ENCODE peak calls at places on chromosomes 4 and X, in eight cellular contexts. One of them, this sample, is unnamed.

GRCh38 chr4:163271555-163272127 is 60.8 kb downstream of the NPY1R start:
- DNase-seq in neural progenitor cell: no peak
- DNase-seq in heart right ventricle: no peak
- DNase-seq in skeletal muscle cell: no peak
- DNase-seq in tibial nerve: no peak
- DNase-seq in spleen: no peak
- DNase-seq in cardiac fibroblast: no peak
- DNase-seq in choroid plexus epithelial cell: no peak
- DNase-seq in this sample: no peak

GRCh38 chr4:146329042-146329716 is 114.8 kb downstream of the REELD1 start:
- DNase-seq in choroid plexus epithelial cell: peak; percentile 84
- DNase-seq in cardiac fibroblast: peak; percentile 90
- DNase-seq in tibial nerve: no peak
- DNase-seq in neural progenitor cell: no peak
- DNase-seq in spleen: no peak
- DNase-seq in heart right ventricle: no peak
- DNase-seq in skeletal muscle cell: peak; percentile 41
- DNase-seq in this sample: peak; percentile 71

GRCh38 chr4:141074098-141074878 is 59.0 kb downstream of the RNF150 start:
- DNase-seq in neural progenitor cell: no peak
- DNase-seq in spleen: no peak
- DNase-seq in heart right ventricle: no peak
- DNase-seq in tibial nerve: no peak
- DNase-seq in skeletal muscle cell: no peak
- DNase-seq in cardiac fibroblast: no peak
- DNase-seq in choroid plexus epithelial cell: peak; percentile 15
- DNase-seq in this sample: no peak

GRCh38 chr4:41369680-41370079 is 113.0 kb downstream of the UCHL1 start:
- DNase-seq in choroid plexus epithelial cell: no peak
- DNase-seq in heart right ventricle: peak; percentile 63
- DNase-seq in spleen: no peak
- DNase-seq in cardiac fibroblast: no peak
- DNase-seq in skeletal muscle cell: no peak
- DNase-seq in tibial nerve: no peak
- DNase-seq in neural progenitor cell: no peak
- DNase-seq in this sample: peak; percentile 9

GRCh38 chr4:119962631-119963030 is 104.0 kb downstream of the MAD2L1 start:
- DNase-seq in cardiac fibroblast: no peak
- DNase-seq in tibial nerve: no peak
- DNase-seq in choroid plexus epithelial cell: no peak
- DNase-seq in heart right ventricle: no peak
- DNase-seq in skeletal muscle cell: no peak
- DNase-seq in spleen: no peak
- DNase-seq in neural progenitor cell: no peak
- DNase-seq in this sample: no peak

GRCh38 chrX:139559383-139560042 is 29.0 kb downstream of the F9 start:
- DNase-seq in neural progenitor cell: peak; percentile 75
- DNase-seq in cardiac fibroblast: peak; percentile 61
- DNase-seq in heart right ventricle: peak; percentile 21
- DNase-seq in choroid plexus epithelial cell: peak; percentile 35
- DNase-seq in tibial nerve: peak; percentile 72
- DNase-seq in spleen: no peak
- DNase-seq in skeletal muscle cell: peak; percentile 7
- DNase-seq in this sample: peak; percentile 68

GRCh38 chrX:111837226-111837625 is 38.8 kb upstream of the TRPC5OS start:
- DNase-seq in tibial nerve: no peak
- DNase-seq in neural progenitor cell: no peak
- DNase-seq in skeletal muscle cell: no peak
- DNase-seq in heart right ventricle: no peak
- DNase-seq in cardiac fibroblast: no peak
- DNase-seq in choroid plexus epithelial cell: no peak
- DNase-seq in spleen: no peak
- DNase-seq in this sample: no peak

GRCh38 chr4:108080752-108081151 is 88.0 kb downstream of the LEF1 start:
- DNase-seq in choroid plexus epithelial cell: no peak
- DNase-seq in cardiac fibroblast: no peak
- DNase-seq in tibial nerve: no peak
- DNase-seq in neural progenitor cell: no peak
- DNase-seq in skeletal muscle cell: no peak
- DNase-seq in heart right ventricle: no peak
- DNase-seq in spleen: no peak
- DNase-seq in this sample: no peak

GRCh38 chrX:46317158-46317557 is 228.1 kb downstream of the ZNF674 start:
- DNase-seq in cardiac fibroblast: no peak
- DNase-seq in spleen: no peak
- DNase-seq in tibial nerve: no peak
- DNase-seq in skeletal muscle cell: no peak
- DNase-seq in choroid plexus epithelial cell: no peak
- DNase-seq in heart right ventricle: no peak
- DNase-seq in neural progenitor cell: no peak
- DNase-seq in this sample: peak; percentile 58

GRCh38 chr4:95045429-95045828 is 287.7 kb downstream of the BMPR1B start:
- DNase-seq in heart right ventricle: no peak
- DNase-seq in skeletal muscle cell: no peak
- DNase-seq in tibial nerve: no peak
- DNase-seq in spleen: no peak
- DNase-seq in cardiac fibroblast: no peak
- DNase-seq in choroid plexus epithelial cell: peak; percentile 51
- DNase-seq in neural progenitor cell: no peak
- DNase-seq in this sample: peak; percentile 9
- H3K4me3 ChIP-seq in heart right ventricle: no peak overlapping the region
- H3K4me3 ChIP-seq in skeletal muscle cell: no peak overlapping the region
- H3K4me3 ChIP-seq in tibial nerve: no peak overlapping the region
- H3K4me3 ChIP-seq in spleen: no peak overlapping the region
- H3K4me3 ChIP-seq in cardiac fibroblast: no peak overlapping the region
- H3K4me3 ChIP-seq in choroid plexus epithelial cell: no peak overlapping the region
- H3K4me3 ChIP-seq in neural progenitor cell: no peak overlapping the region
- H3K4me3 ChIP-seq in this sample: no peak overlapping the region

DNA sequence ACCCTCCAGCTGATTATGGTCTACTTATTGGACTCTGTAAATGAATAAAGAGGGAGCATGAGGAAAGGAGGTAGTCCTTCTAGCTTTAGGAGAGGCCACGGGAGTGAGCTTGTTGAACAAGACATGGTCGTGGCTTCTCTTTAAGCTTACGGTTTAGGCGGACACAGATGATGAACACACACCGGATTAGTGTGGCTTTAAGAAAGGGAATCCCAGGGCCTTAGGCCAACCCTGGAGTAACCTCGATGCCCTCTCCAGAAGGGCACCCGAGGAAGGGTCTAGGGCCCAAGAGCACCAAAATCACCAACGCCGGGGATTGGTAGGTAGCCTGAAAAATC is 39.4 kb downstream of the ERVMER34-1 start:
- DNase-seq in neural progenitor cell: no peak
- DNase-seq in cardiac fibroblast: no peak
- DNase-seq in spleen: no peak
- DNase-seq in tibial nerve: no peak
- DNase-seq in skeletal muscle cell: no peak
- DNase-seq in heart right ventricle: no peak
- DNase-seq in choroid plexus epithelial cell: no peak
- DNase-seq in this sample: no peak
- H3K4me3 ChIP-seq in neural progenitor cell: peak overlapping the region; percentile 26
- H3K4me3 ChIP-seq in cardiac fibroblast: peak overlapping the region; percentile 27
- H3K4me3 ChIP-seq in spleen: no peak overlapping the region
- H3K4me3 ChIP-seq in tibial nerve: peak overlapping the region; percentile 82
- H3K4me3 ChIP-seq in skeletal muscle cell: peak overlapping the region; percentile 39
- H3K4me3 ChIP-seq in heart right ventricle: peak overlapping the region; percentile 88
- H3K4me3 ChIP-seq in choroid plexus epithelial cell: peak overlapping the region; percentile 46
- H3K4me3 ChIP-seq in this sample: peak overlapping the region; percentile 20

GRCh38 chr4:85557016-85557901 is 82.3 kb downstream of the ARHGAP24 start:
- DNase-seq in choroid plexus epithelial cell: no peak
- DNase-seq in spleen: peak; percentile 82
- DNase-seq in neural progenitor cell: no peak
- DNase-seq in heart right ventricle: no peak
- DNase-seq in tibial nerve: no peak
- DNase-seq in cardiac fibroblast: peak; percentile 25
- DNase-seq in skeletal muscle cell: no peak
- DNase-seq in this sample: no peak

GRCh38 chr4:85555210-85555609 is 80.3 kb downstream of the ARHGAP24 start:
- DNase-seq in tibial nerve: no peak
- DNase-seq in spleen: no peak
- DNase-seq in cardiac fibroblast: peak; percentile 32
- DNase-seq in choroid plexus epithelial cell: peak; percentile 36
- DNase-seq in neural progenitor cell: no peak
- DNase-seq in heart right ventricle: no peak
- DNase-seq in skeletal muscle cell: peak; percentile 23
- DNase-seq in this sample: peak; percentile 53

GRCh38 chr4:85556293-85556692 is 81.3 kb downstream of the ARHGAP24 start:
- DNase-seq in choroid plexus epithelial cell: no peak
- DNase-seq in tibial nerve: no peak
- DNase-seq in cardiac fibroblast: no peak
- DNase-seq in neural progenitor cell: no peak
- DNase-seq in heart right ventricle: no peak
- DNase-seq in spleen: no peak
- DNase-seq in skeletal muscle cell: no peak
- DNase-seq in this sample: no peak
- H3K4me3 ChIP-seq in choroid plexus epithelial cell: no peak overlapping the region
- H3K4me3 ChIP-seq in tibial nerve: no peak overlapping the region
- H3K4me3 ChIP-seq in cardiac fibroblast: no peak overlapping the region
- H3K4me3 ChIP-seq in neural progenitor cell: no peak overlapping the region
- H3K4me3 ChIP-seq in heart right ventricle: no peak overlapping the region
- H3K4me3 ChIP-seq in spleen: no peak overlapping the region
- H3K4me3 ChIP-seq in skeletal muscle cell: no peak overlapping the region
- H3K4me3 ChIP-seq in this sample: no peak overlapping the region

GRCh38 chrX:153806999-153807575 is 12.6 kb downstream of the SSR4 start:
- DNase-seq in tibial nerve: no peak
- DNase-seq in skeletal muscle cell: no peak
- DNase-seq in cardiac fibroblast: no peak
- DNase-seq in choroid plexus epithelial cell: no peak
- DNase-seq in neural progenitor cell: no peak
- DNase-seq in spleen: no peak
- DNase-seq in heart right ventricle: no peak
- DNase-seq in this sample: no peak
- H3K4me3 ChIP-seq in tibial nerve: no peak overlapping the region
- H3K4me3 ChIP-seq in skeletal muscle cell: no peak overlapping the region
- H3K4me3 ChIP-seq in cardiac fibroblast: no peak overlapping the region
- H3K4me3 ChIP-seq in choroid plexus epithelial cell: no peak overlapping the region
- H3K4me3 ChIP-seq in neural progenitor cell: no peak overlapping the region
- H3K4me3 ChIP-seq in spleen: no peak overlapping the region
- H3K4me3 ChIP-seq in heart right ventricle: no peak overlapping the region
- H3K4me3 ChIP-seq in this sample: no peak overlapping the region

DNA sequence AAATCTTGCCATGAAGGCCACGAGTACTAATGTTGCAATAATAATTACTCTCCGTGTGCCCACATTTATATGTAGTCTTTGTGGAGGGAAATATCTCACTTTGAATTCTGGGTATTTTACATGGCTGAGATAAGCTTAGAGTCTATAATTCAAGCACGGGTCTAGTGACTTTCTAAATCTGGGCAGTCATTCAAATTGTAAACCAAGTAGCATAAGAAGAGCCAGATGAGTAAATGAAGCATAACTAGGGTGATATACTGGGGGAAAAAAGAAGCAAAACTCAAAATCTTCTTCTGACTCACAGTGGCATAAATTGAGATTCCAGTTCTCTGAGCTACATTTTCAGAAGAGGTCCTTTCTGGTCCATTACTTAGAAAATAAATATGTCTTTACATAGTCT is 53.0 kb downstream of the MAPK10 start:
- DNase-seq in spleen: no peak
- DNase-seq in heart right ventricle: no peak
- DNase-seq in cardiac fibroblast: peak; percentile 70
- DNase-seq in neural progenitor cell: no peak
- DNase-seq in skeletal muscle cell: peak; percentile 57
- DNase-seq in choroid plexus epithelial cell: peak; percentile 69
- DNase-seq in tibial nerve: no peak
- DNase-seq in this sample: no peak
- H3K4me3 ChIP-seq in spleen: no peak overlapping the region
- H3K4me3 ChIP-seq in heart right ventricle: no peak overlapping the region
- H3K4me3 ChIP-seq in cardiac fibroblast: no peak overlapping the region
- H3K4me3 ChIP-seq in neural progenitor cell: no peak overlapping the region
- H3K4me3 ChIP-seq in skeletal muscle cell: no peak overlapping the region
- H3K4me3 ChIP-seq in choroid plexus epithelial cell: no peak overlapping the region
- H3K4me3 ChIP-seq in tibial nerve: no peak overlapping the region
- H3K4me3 ChIP-seq in this sample: no peak overlapping the region

GRCh38 chrX:125289920-125290319 is 29.8 kb upstream of the TEX13C start:
- DNase-seq in skeletal muscle cell: no peak
- DNase-seq in neural progenitor cell: no peak
- DNase-seq in choroid plexus epithelial cell: no peak
- DNase-seq in spleen: no peak
- DNase-seq in heart right ventricle: no peak
- DNase-seq in cardiac fibroblast: no peak
- DNase-seq in tibial nerve: no peak
- DNase-seq in this sample: no peak
- H3K4me3 ChIP-seq in skeletal muscle cell: no peak overlapping the region
- H3K4me3 ChIP-seq in neural progenitor cell: no peak overlapping the region
- H3K4me3 ChIP-seq in choroid plexus epithelial cell: no peak overlapping the region
- H3K4me3 ChIP-seq in spleen: no peak overlapping the region
- H3K4me3 ChIP-seq in heart right ventricle: no peak overlapping the region
- H3K4me3 ChIP-seq in cardiac fibroblast: no peak overlapping the region
- H3K4me3 ChIP-seq in tibial nerve: no peak overlapping the region
- H3K4me3 ChIP-seq in this sample: no peak overlapping the region

DNA sequence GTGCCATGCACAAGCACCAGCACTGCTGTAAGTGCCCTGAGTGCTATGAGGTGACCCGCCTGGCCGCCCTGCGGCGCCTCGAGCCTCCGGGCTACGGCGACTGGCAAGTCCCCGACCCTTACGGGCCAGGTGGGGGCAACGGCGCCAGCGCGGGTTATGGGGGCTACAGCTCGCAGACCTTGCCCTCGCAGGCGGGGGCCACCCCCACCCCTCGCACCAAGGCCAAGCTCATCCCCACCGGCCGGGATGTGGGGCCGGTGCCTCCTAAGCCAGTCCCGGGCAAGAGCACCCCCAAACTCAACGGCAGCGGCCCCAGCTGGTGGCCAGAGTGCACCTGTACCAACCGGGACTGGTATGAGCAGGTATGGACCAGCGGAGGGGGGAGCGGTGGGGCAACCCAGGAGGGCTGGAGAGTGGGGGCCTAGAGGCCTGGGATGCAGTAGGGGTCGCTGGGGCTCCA is 592 bp downstream of the DLG3 start:
- DNase-seq in choroid plexus epithelial cell: no peak
- DNase-seq in cardiac fibroblast: no peak
- DNase-seq in spleen: no peak
- DNase-seq in skeletal muscle cell: no peak
- DNase-seq in heart right ventricle: no peak
- DNase-seq in neural progenitor cell: no peak
- DNase-seq in tibial nerve: no peak
- DNase-seq in this sample: no peak
- H3K4me3 ChIP-seq in choroid plexus epithelial cell: no peak overlapping the region
- H3K4me3 ChIP-seq in cardiac fibroblast: no peak overlapping the region
- H3K4me3 ChIP-seq in spleen: peak overlapping the region; percentile 9
- H3K4me3 ChIP-seq in skeletal muscle cell: no peak overlapping the region
- H3K4me3 ChIP-seq in heart right ventricle: peak overlapping the region; percentile 16
- H3K4me3 ChIP-seq in neural progenitor cell: peak overlapping the region; percentile 44
- H3K4me3 ChIP-seq in tibial nerve: no peak overlapping the region
- H3K4me3 ChIP-seq in this sample: no peak overlapping the region

This sample was measured in epithelial cell of esophagus.